ENCODE peak calls at places on chromosomes 3 and 15, in six cellular contexts. One of them, this sample, is unnamed.

GRCh38 chr3:20104167-20104661 is 64.0 kb downstream of the KAT2B start:
- DNase-seq in NCI-H345: no peak
- DNase-seq in Peyer's patch: no peak
- DNase-seq in GM23248: no peak
- DNase-seq in RWPE1: no peak
- DNase-seq in COR-L47: no peak
- DNase-seq in this sample: no peak

GRCh38 chr15:80480171-80480811 is 76.1 kb downstream of the ARNT2 start:
- DNase-seq in COR-L47: no peak
- DNase-seq in GM23248: peak
- DNase-seq in Peyer's patch: no peak
- DNase-seq in RWPE1: no peak
- DNase-seq in NCI-H345: no peak
- DNase-seq in this sample: no peak

GRCh38 chr3:180116658-180117057 is 79.9 kb upstream of the PEX5L start:
- DNase-seq in COR-L47: no peak
- DNase-seq in Peyer's patch: no peak
- DNase-seq in GM23248: no peak
- DNase-seq in RWPE1: no peak
- DNase-seq in NCI-H345: no peak
- DNase-seq in this sample: no peak

GRCh38 chr3:195007794-195008193 is 263.2 kb downstream of the XXYLT1 start:
- DNase-seq in Peyer's patch: no peak
- DNase-seq in GM23248: no peak
- DNase-seq in NCI-H345: no peak
- DNase-seq in COR-L47: no peak
- DNase-seq in RWPE1: no peak
- DNase-seq in this sample: peak

GRCh38 chr3:35276616-35277015 is 362.7 kb upstream of the ARPP21 start:
- DNase-seq in Peyer's patch: no peak
- DNase-seq in NCI-H345: no peak
- DNase-seq in RWPE1: no peak
- DNase-seq in GM23248: no peak
- DNase-seq in COR-L47: no peak
- DNase-seq in this sample: no peak

GRCh38 chr3:58411036-58411435 is 22.6 kb downstream of the PDHB start:
- DNase-seq in GM23248: peak
- DNase-seq in COR-L47: no peak
- DNase-seq in Peyer's patch: no peak
- DNase-seq in NCI-H345: no peak
- DNase-seq in RWPE1: no peak
- DNase-seq in this sample: no peak

GRCh38 chr3:62184559-62184958 is 188.8 kb downstream of the FEZF2 start:
- DNase-seq in COR-L47: no peak
- DNase-seq in Peyer's patch: no peak
- DNase-seq in NCI-H345: no peak
- DNase-seq in RWPE1: no peak
- DNase-seq in GM23248: peak
- DNase-seq in this sample: peak

GRCh38 chr3:64223809-64224570 is 1.3 kb downstream of the PRICKLE2 start:
- DNase-seq in NCI-H345: no peak
- DNase-seq in GM23248: peak
- DNase-seq in Peyer's patch: no peak
- DNase-seq in COR-L47: no peak
- DNase-seq in RWPE1: no peak
- DNase-seq in this sample: peak

GRCh38 chr3:156750874-156751245 is 75.3 kb upstream of the LEKR1 start:
- DNase-seq in RWPE1: no peak
- DNase-seq in Peyer's patch: no peak
- DNase-seq in NCI-H345: no peak
- DNase-seq in GM23248: peak
- DNase-seq in COR-L47: no peak
- DNase-seq in this sample: no peak

This sample was measured in NCI-H82.